ENCODE peak calls at places on chromosome 1, in four cellular contexts. One of them, this sample, is unnamed. For H3K4me1, the result is how much of the 10 kb centered on the place peaks cover.

GRCh38 chr1:91015794-91016550 is 5.9 kb downstream of the ZNF644 start:
- DNase-seq in heart left ventricle: no peak
- DNase-seq in HCT116: no peak
- DNase-seq in IMR-90: peak
- DNase-seq in this sample: no peak

GRCh38 chr1:159938221-159938852 is 7.1 kb downstream of the IGSF9 start:
- DNase-seq in heart left ventricle: no peak
- DNase-seq in HCT116: no peak
- DNase-seq in IMR-90: no peak
- DNase-seq in this sample: no peak

GRCh38 chr1:178220094-178220493 is 126.2 kb downstream of the RASAL2 start:
- DNase-seq in heart left ventricle: no peak
- DNase-seq in HCT116: no peak
- DNase-seq in IMR-90: peak
- DNase-seq in this sample: no peak

GRCh38 chr1:35560256-35561225 is 2.9 kb downstream of the NCDN start:
- DNase-seq in heart left ventricle: peak
- DNase-seq in HCT116: no peak
- DNase-seq in IMR-90: no peak
- DNase-seq in this sample: no peak

GRCh38 chr1:100358210-100358609 is 5.9 kb downstream of the CDC14A start:
- DNase-seq in heart left ventricle: no peak
- DNase-seq in HCT116: no peak
- DNase-seq in IMR-90: no peak
- DNase-seq in this sample: peak

GRCh38 chr1:7070389-7071029 is 285.3 kb downstream of the CAMTA1 start:
- DNase-seq in heart left ventricle: peak
- DNase-seq in HCT116: peak
- DNase-seq in IMR-90: peak
- DNase-seq in this sample: peak

GRCh38 chr1:185139231-185139630 is 17.5 kb downstream of the TRMT1L start:
- DNase-seq in heart left ventricle: no peak
- DNase-seq in HCT116: no peak
- DNase-seq in IMR-90: no peak
- DNase-seq in this sample: no peak

GRCh38 chr1:5649795-5650194 is 342.4 kb downstream of the NPHP4 start:
- DNase-seq in heart left ventricle: no peak
- DNase-seq in HCT116: no peak
- DNase-seq in IMR-90: no peak
- DNase-seq in this sample: no peak

GRCh38 chr1:156572663-156573018 is 276 bp upstream of the IQGAP3 start:
- DNase-seq in heart left ventricle: no peak
- DNase-seq in HCT116: no peak
- DNase-seq in IMR-90: no peak
- DNase-seq in this sample: no peak

GRCh38 chr1:233700338-233700737 is 86.4 kb downstream of the KCNK1 start:
- DNase-seq in heart left ventricle: no peak
- DNase-seq in HCT116: no peak
- DNase-seq in IMR-90: no peak
- DNase-seq in this sample: no peak

GRCh38 chr1:204293605-204294365 is 65.9 kb downstream of the PLEKHA6 start:
- DNase-seq in heart left ventricle: peak
- DNase-seq in HCT116: no peak
- DNase-seq in IMR-90: peak
- DNase-seq in this sample: no peak
- H3K4me1 ChIP-seq in heart left ventricle: under half
- H3K4me1 ChIP-seq in HCT116: under half
- H3K4me1 ChIP-seq in IMR-90: under half
- H3K4me1 ChIP-seq in this sample: under half

DNA sequence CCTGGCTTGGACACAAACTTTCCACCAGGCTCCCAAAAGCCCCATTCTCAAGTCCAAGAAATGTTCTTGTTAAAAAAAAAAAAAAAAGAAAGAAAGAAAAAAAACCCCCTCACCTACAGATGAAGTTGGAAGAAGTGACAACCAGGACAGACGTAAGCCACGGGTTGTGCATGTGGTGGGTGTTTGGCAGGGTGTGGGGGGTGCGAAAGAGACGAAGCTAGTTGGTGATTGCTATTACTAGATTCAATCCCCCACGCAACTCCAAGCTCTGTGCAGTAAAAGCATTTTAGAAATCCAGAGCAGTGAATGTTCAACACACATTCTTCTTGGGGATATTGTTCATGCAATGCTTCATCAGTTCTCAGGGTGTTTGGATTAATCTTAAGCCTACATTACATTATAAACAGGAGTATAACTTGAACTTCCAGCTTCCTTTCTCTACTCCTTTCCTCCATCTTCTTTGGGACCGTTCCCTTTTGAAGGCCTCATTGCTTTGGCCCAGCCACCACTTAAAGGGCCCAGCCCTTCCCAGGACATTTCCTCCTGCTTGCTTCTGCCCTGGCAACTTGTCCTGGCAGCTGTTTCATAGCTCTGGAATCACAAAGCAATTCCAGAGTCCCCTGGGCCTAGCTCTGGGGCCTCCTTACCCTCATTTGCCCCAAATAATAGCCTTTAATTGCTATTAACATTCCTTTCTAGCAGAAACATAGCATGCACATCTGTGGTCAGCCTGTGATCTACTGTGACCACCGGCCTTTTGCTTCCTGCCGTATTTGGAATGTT is 41.7 kb downstream of the PHC2 start:
- DNase-seq in heart left ventricle: no peak
- DNase-seq in HCT116: no peak
- DNase-seq in IMR-90: peak
- DNase-seq in this sample: no peak
- H3K27ac ChIP-seq in heart left ventricle: peak
- H3K27ac ChIP-seq in HCT116: no peak
- H3K27ac ChIP-seq in IMR-90: peak
- H3K27ac ChIP-seq in this sample: no peak

GRCh38 chr1:203199481-203200058 is 13.1 kb upstream of the CHI3L1 start:
- DNase-seq in heart left ventricle: no peak
- DNase-seq in HCT116: no peak
- DNase-seq in IMR-90: peak
- DNase-seq in this sample: no peak
- H3K4me1 ChIP-seq in heart left ventricle: under half
- H3K4me1 ChIP-seq in HCT116: under half
- H3K4me1 ChIP-seq in IMR-90: under half
- H3K4me1 ChIP-seq in this sample: under half

GRCh38 chr1:15720861-15721260 is 15.2 kb upstream of the SLC25A34 start:
- DNase-seq in heart left ventricle: no peak
- DNase-seq in HCT116: no peak
- DNase-seq in IMR-90: no peak
- DNase-seq in this sample: no peak
- H3K27ac ChIP-seq in heart left ventricle: peak
- H3K27ac ChIP-seq in HCT116: no peak
- H3K27ac ChIP-seq in IMR-90: no peak
- H3K27ac ChIP-seq in this sample: no peak

GRCh38 chr1:48617227-48617626 is 145.2 kb upstream of the SPATA6 start:
- DNase-seq in heart left ventricle: no peak
- DNase-seq in HCT116: no peak
- DNase-seq in IMR-90: no peak
- DNase-seq in this sample: no peak
- H3K4me1 ChIP-seq in heart left ventricle: under half
- H3K4me1 ChIP-seq in HCT116: under half
- H3K4me1 ChIP-seq in IMR-90: under half
- H3K4me1 ChIP-seq in this sample: under half

GRCh38 chr1:223876643-223877042 is 30.9 kb upstream of the TP53BP2 start:
- DNase-seq in heart left ventricle: no peak
- DNase-seq in HCT116: no peak
- DNase-seq in IMR-90: no peak
- DNase-seq in this sample: no peak

GRCh38 chr1:223877804-223878203 is 32.1 kb upstream of the TP53BP2 start:
- DNase-seq in heart left ventricle: no peak
- DNase-seq in HCT116: no peak
- DNase-seq in IMR-90: no peak
- DNase-seq in this sample: no peak

GRCh38 chr1:223873044-223873443 is 27.3 kb upstream of the TP53BP2 start:
- DNase-seq in heart left ventricle: no peak
- DNase-seq in HCT116: no peak
- DNase-seq in IMR-90: peak
- DNase-seq in this sample: no peak

DNA sequence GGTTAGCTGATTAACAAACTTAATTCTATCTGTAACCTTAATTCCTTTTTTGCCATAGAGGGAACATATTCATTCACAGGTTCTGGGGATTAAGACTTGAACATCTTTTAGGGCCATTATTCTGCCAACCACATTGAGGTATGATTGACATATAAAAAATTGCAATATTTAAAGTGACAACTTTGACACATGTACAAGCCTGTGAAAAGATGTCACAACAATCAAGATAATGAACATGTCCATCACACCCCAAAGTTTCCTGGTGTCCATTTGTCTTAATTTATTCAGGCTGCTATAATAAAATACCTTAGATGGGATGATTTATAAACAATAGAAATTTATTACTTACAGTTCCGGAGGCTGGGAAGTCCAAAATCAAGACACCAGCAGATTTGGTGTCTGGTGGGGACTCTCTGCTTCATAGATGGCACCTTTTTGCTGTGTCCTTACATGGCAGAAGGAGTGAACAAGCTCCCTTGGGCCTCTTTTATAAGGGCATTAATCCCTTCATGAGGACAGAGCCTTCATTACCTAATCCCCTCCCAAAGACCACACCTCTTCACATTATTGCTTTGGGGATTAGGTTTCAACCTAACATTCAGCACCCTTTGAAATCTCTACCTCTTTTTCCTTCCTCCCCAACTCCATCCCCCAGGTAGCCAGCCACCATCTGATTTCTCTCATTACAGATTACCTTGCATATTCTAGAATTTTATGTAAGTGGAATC is 33.0 kb upstream of the TP53BP2 start:
- DNase-seq in heart left ventricle: no peak
- DNase-seq in HCT116: no peak
- DNase-seq in IMR-90: no peak
- DNase-seq in this sample: no peak
- H3K27ac ChIP-seq in heart left ventricle: no peak
- H3K27ac ChIP-seq in HCT116: no peak
- H3K27ac ChIP-seq in IMR-90: no peak
- H3K27ac ChIP-seq in this sample: no peak